ENCODE peak calls at places on chromosomes 3 and 15, in nine cellular contexts. One of them, this sample, is unnamed.

GRCh38 chr15:81280696-81281095 is 43.2 kb downstream of the STARD5 start:
- DNase-seq in fibroblast of pulmonary artery: no peak
- DNase-seq in DMS153: no peak
- DNase-seq in T-helper 9 cell: no peak
- DNase-seq in colonic mucosa: no peak
- DNase-seq in MCF 10A: peak
- DNase-seq in OCI-LY7: no peak
- DNase-seq in SW 1271: no peak
- DNase-seq in left cardiac atrium: no peak
- DNase-seq in this sample: no peak

GRCh38 chr15:99511529-99511864 is 54.3 kb upstream of the MEF2A start:
- DNase-seq in colonic mucosa: no peak
- DNase-seq in DMS153: no peak
- DNase-seq in MCF 10A: no peak
- DNase-seq in fibroblast of pulmonary artery: peak
- DNase-seq in OCI-LY7: peak
- DNase-seq in T-helper 9 cell: no peak
- DNase-seq in left cardiac atrium: no peak
- DNase-seq in SW 1271: no peak
- DNase-seq in this sample: no peak

GRCh38 chr15:25668901-25669300 is 194.2 kb downstream of the ATP10A start:
- DNase-seq in T-helper 9 cell: no peak
- DNase-seq in MCF 10A: no peak
- DNase-seq in OCI-LY7: no peak
- DNase-seq in DMS153: no peak
- DNase-seq in colonic mucosa: no peak
- DNase-seq in fibroblast of pulmonary artery: no peak
- DNase-seq in SW 1271: no peak
- DNase-seq in left cardiac atrium: no peak
- DNase-seq in this sample: no peak

GRCh38 chr15:53126144-53126543 is 336.0 kb upstream of the ONECUT1 start:
- DNase-seq in SW 1271: no peak
- DNase-seq in OCI-LY7: no peak
- DNase-seq in T-helper 9 cell: no peak
- DNase-seq in colonic mucosa: no peak
- DNase-seq in MCF 10A: no peak
- DNase-seq in fibroblast of pulmonary artery: no peak
- DNase-seq in DMS153: no peak
- DNase-seq in left cardiac atrium: no peak
- DNase-seq in this sample: no peak

GRCh38 chr3:194871864-194872668 is 186.4 kb downstream of the FAM43A start:
- DNase-seq in left cardiac atrium: no peak
- DNase-seq in SW 1271: no peak
- DNase-seq in colonic mucosa: peak
- DNase-seq in MCF 10A: peak
- DNase-seq in fibroblast of pulmonary artery: peak
- DNase-seq in T-helper 9 cell: no peak
- DNase-seq in DMS153: no peak
- DNase-seq in OCI-LY7: no peak
- DNase-seq in this sample: peak

GRCh38 chr3:150331978-150332568 is 76.0 kb upstream of the TSC22D2 start:
- DNase-seq in MCF 10A: no peak
- DNase-seq in T-helper 9 cell: no peak
- DNase-seq in SW 1271: no peak
- DNase-seq in fibroblast of pulmonary artery: no peak
- DNase-seq in OCI-LY7: no peak
- DNase-seq in left cardiac atrium: no peak
- DNase-seq in DMS153: no peak
- DNase-seq in colonic mucosa: no peak
- DNase-seq in this sample: no peak

GRCh38 chr15:59689626-59690236 is 611 bp upstream of the BNIP2 start:
- DNase-seq in fibroblast of pulmonary artery: peak
- DNase-seq in left cardiac atrium: peak
- DNase-seq in MCF 10A: peak
- DNase-seq in T-helper 9 cell: peak
- DNase-seq in DMS153: peak
- DNase-seq in SW 1271: peak
- DNase-seq in colonic mucosa: peak
- DNase-seq in OCI-LY7: peak
- DNase-seq in this sample: peak

GRCh38 chr3:9930804-9931418 is 2.7 kb upstream of the CRELD1 start:
- DNase-seq in OCI-LY7: peak
- DNase-seq in MCF 10A: no peak
- DNase-seq in colonic mucosa: no peak
- DNase-seq in T-helper 9 cell: no peak
- DNase-seq in left cardiac atrium: no peak
- DNase-seq in SW 1271: no peak
- DNase-seq in fibroblast of pulmonary artery: peak
- DNase-seq in DMS153: no peak
- DNase-seq in this sample: no peak

GRCh38 chr3:52529376-52530333 is 4.0 kb downstream of the NT5DC2 start:
- DNase-seq in SW 1271: no peak
- DNase-seq in OCI-LY7: no peak
- DNase-seq in DMS153: no peak
- DNase-seq in MCF 10A: peak
- DNase-seq in fibroblast of pulmonary artery: peak
- DNase-seq in T-helper 9 cell: no peak
- DNase-seq in left cardiac atrium: peak
- DNase-seq in colonic mucosa: no peak
- DNase-seq in this sample: no peak

GRCh38 chr3:152474585-152474984 is 205.9 kb downstream of the MBNL1 start:
- DNase-seq in MCF 10A: peak
- DNase-seq in SW 1271: peak
- DNase-seq in fibroblast of pulmonary artery: peak
- DNase-seq in colonic mucosa: no peak
- DNase-seq in left cardiac atrium: no peak
- DNase-seq in DMS153: peak
- DNase-seq in T-helper 9 cell: no peak
- DNase-seq in OCI-LY7: peak
- DNase-seq in this sample: peak

GRCh38 chr3:144677118-144677517 is 705.5 kb downstream of the DIPK2A start:
- DNase-seq in DMS153: no peak
- DNase-seq in left cardiac atrium: no peak
- DNase-seq in colonic mucosa: no peak
- DNase-seq in T-helper 9 cell: no peak
- DNase-seq in OCI-LY7: no peak
- DNase-seq in fibroblast of pulmonary artery: peak
- DNase-seq in SW 1271: no peak
- DNase-seq in MCF 10A: no peak
- DNase-seq in this sample: peak

GRCh38 chr3:154849408-154849807 is 230.7 kb upstream of the MME start:
- DNase-seq in DMS153: no peak
- DNase-seq in colonic mucosa: no peak
- DNase-seq in T-helper 9 cell: no peak
- DNase-seq in OCI-LY7: no peak
- DNase-seq in fibroblast of pulmonary artery: no peak
- DNase-seq in left cardiac atrium: no peak
- DNase-seq in MCF 10A: no peak
- DNase-seq in SW 1271: no peak
- DNase-seq in this sample: no peak

GRCh38 chr3:73235768-73236167 is 174.3 kb downstream of the EBLN2 start:
- DNase-seq in SW 1271: no peak
- DNase-seq in T-helper 9 cell: no peak
- DNase-seq in fibroblast of pulmonary artery: no peak
- DNase-seq in left cardiac atrium: no peak
- DNase-seq in colonic mucosa: no peak
- DNase-seq in DMS153: no peak
- DNase-seq in OCI-LY7: no peak
- DNase-seq in MCF 10A: no peak
- DNase-seq in this sample: no peak

GRCh38 chr3:129001817-129002572 is 891 bp downstream of the EFCC1 start:
- DNase-seq in DMS153: no peak
- DNase-seq in T-helper 9 cell: no peak
- DNase-seq in OCI-LY7: peak
- DNase-seq in left cardiac atrium: no peak
- DNase-seq in SW 1271: no peak
- DNase-seq in MCF 10A: no peak
- DNase-seq in colonic mucosa: no peak
- DNase-seq in fibroblast of pulmonary artery: no peak
- DNase-seq in this sample: no peak

GRCh38 chr3:46900007-46900292 is 22.4 kb downstream of the PTH1R start:
- DNase-seq in SW 1271: no peak
- DNase-seq in MCF 10A: no peak
- DNase-seq in T-helper 9 cell: no peak
- DNase-seq in fibroblast of pulmonary artery: no peak
- DNase-seq in colonic mucosa: no peak
- DNase-seq in OCI-LY7: no peak
- DNase-seq in DMS153: no peak
- DNase-seq in left cardiac atrium: peak
- DNase-seq in this sample: no peak

GRCh38 chr15:90644526-90644925 is 72.6 kb upstream of the BLM start:
- DNase-seq in fibroblast of pulmonary artery: no peak
- DNase-seq in MCF 10A: no peak
- DNase-seq in T-helper 9 cell: no peak
- DNase-seq in OCI-LY7: no peak
- DNase-seq in DMS153: no peak
- DNase-seq in colonic mucosa: no peak
- DNase-seq in SW 1271: no peak
- DNase-seq in left cardiac atrium: no peak
- DNase-seq in this sample: no peak

GRCh38 chr3:42855547-42856380 is 19.9 kb downstream of the CYP8B1 start:
- DNase-seq in MCF 10A: no peak
- DNase-seq in fibroblast of pulmonary artery: no peak
- DNase-seq in SW 1271: no peak
- DNase-seq in T-helper 9 cell: no peak
- DNase-seq in OCI-LY7: no peak
- DNase-seq in colonic mucosa: no peak
- DNase-seq in left cardiac atrium: no peak
- DNase-seq in DMS153: no peak
- DNase-seq in this sample: no peak

GRCh38 chr3:39385456-39386098 is 2.4 kb downstream of the SLC25A38 start:
- DNase-seq in MCF 10A: no peak
- DNase-seq in T-helper 9 cell: no peak
- DNase-seq in left cardiac atrium: no peak
- DNase-seq in colonic mucosa: no peak
- DNase-seq in OCI-LY7: no peak
- DNase-seq in SW 1271: no peak
- DNase-seq in DMS153: no peak
- DNase-seq in fibroblast of pulmonary artery: no peak
- DNase-seq in this sample: no peak

GRCh38 chr15:48177383-48177874 is 666 bp downstream of the MYEF2 start:
- DNase-seq in MCF 10A: peak
- DNase-seq in OCI-LY7: peak
- DNase-seq in fibroblast of pulmonary artery: peak
- DNase-seq in DMS153: peak
- DNase-seq in left cardiac atrium: no peak
- DNase-seq in SW 1271: no peak
- DNase-seq in T-helper 9 cell: no peak
- DNase-seq in colonic mucosa: no peak
- DNase-seq in this sample: peak

GRCh38 chr3:43348852-43349574 is 62.7 kb downstream of the SNRK start:
- DNase-seq in fibroblast of pulmonary artery: no peak
- DNase-seq in OCI-LY7: no peak
- DNase-seq in colonic mucosa: no peak
- DNase-seq in DMS153: no peak
- DNase-seq in MCF 10A: no peak
- DNase-seq in SW 1271: no peak
- DNase-seq in left cardiac atrium: no peak
- DNase-seq in T-helper 9 cell: no peak
- DNase-seq in this sample: no peak

GRCh38 chr3:39499651-39500273 is 32.3 kb downstream of the MOBP start:
- DNase-seq in left cardiac atrium: no peak
- DNase-seq in MCF 10A: no peak
- DNase-seq in colonic mucosa: no peak
- DNase-seq in fibroblast of pulmonary artery: no peak
- DNase-seq in DMS153: no peak
- DNase-seq in T-helper 9 cell: no peak
- DNase-seq in OCI-LY7: no peak
- DNase-seq in SW 1271: no peak
- DNase-seq in this sample: peak

GRCh38 chr3:19898725-19899124 is 35.3 kb downstream of the EFHB start:
- DNase-seq in colonic mucosa: no peak
- DNase-seq in fibroblast of pulmonary artery: peak
- DNase-seq in left cardiac atrium: no peak
- DNase-seq in DMS153: no peak
- DNase-seq in MCF 10A: no peak
- DNase-seq in SW 1271: no peak
- DNase-seq in T-helper 9 cell: no peak
- DNase-seq in OCI-LY7: no peak
- DNase-seq in this sample: no peak

GRCh38 chr3:101667331-101667730 is 9.6 kb downstream of the ZBTB11 start:
- DNase-seq in OCI-LY7: no peak
- DNase-seq in DMS153: no peak
- DNase-seq in T-helper 9 cell: no peak
- DNase-seq in left cardiac atrium: no peak
- DNase-seq in colonic mucosa: no peak
- DNase-seq in MCF 10A: no peak
- DNase-seq in fibroblast of pulmonary artery: no peak
- DNase-seq in SW 1271: no peak
- DNase-seq in this sample: no peak

GRCh38 chr3:46682156-46682555 is 11.3 kb downstream of the ALS2CL start:
- DNase-seq in fibroblast of pulmonary artery: no peak
- DNase-seq in MCF 10A: no peak
- DNase-seq in OCI-LY7: no peak
- DNase-seq in left cardiac atrium: no peak
- DNase-seq in DMS153: no peak
- DNase-seq in SW 1271: no peak
- DNase-seq in T-helper 9 cell: no peak
- DNase-seq in colonic mucosa: no peak
- DNase-seq in this sample: no peak

GRCh38 chr15:89743594-89743993 is 7.5 kb downstream of the MESP1 start:
- DNase-seq in fibroblast of pulmonary artery: no peak
- DNase-seq in left cardiac atrium: no peak
- DNase-seq in DMS153: no peak
- DNase-seq in SW 1271: no peak
- DNase-seq in T-helper 9 cell: no peak
- DNase-seq in MCF 10A: no peak
- DNase-seq in colonic mucosa: no peak
- DNase-seq in OCI-LY7: no peak
- DNase-seq in this sample: no peak

GRCh38 chr3:106421928-106422327 is 553.1 kb upstream of the CBLB start:
- DNase-seq in OCI-LY7: no peak
- DNase-seq in DMS153: no peak
- DNase-seq in T-helper 9 cell: no peak
- DNase-seq in SW 1271: no peak
- DNase-seq in fibroblast of pulmonary artery: peak
- DNase-seq in colonic mucosa: no peak
- DNase-seq in MCF 10A: no peak
- DNase-seq in left cardiac atrium: no peak
- DNase-seq in this sample: peak

GRCh38 chr3:153961498-153961897 is 159.7 kb upstream of the ARHGEF26 start:
- DNase-seq in DMS153: peak
- DNase-seq in fibroblast of pulmonary artery: no peak
- DNase-seq in SW 1271: no peak
- DNase-seq in colonic mucosa: no peak
- DNase-seq in left cardiac atrium: no peak
- DNase-seq in OCI-LY7: no peak
- DNase-seq in T-helper 9 cell: no peak
- DNase-seq in MCF 10A: no peak
- DNase-seq in this sample: no peak

GRCh38 chr15:60118564-60119080 is 114.5 kb downstream of the FOXB1 start:
- DNase-seq in fibroblast of pulmonary artery: no peak
- DNase-seq in DMS153: no peak
- DNase-seq in OCI-LY7: no peak
- DNase-seq in left cardiac atrium: no peak
- DNase-seq in MCF 10A: no peak
- DNase-seq in T-helper 9 cell: no peak
- DNase-seq in SW 1271: no peak
- DNase-seq in colonic mucosa: no peak
- DNase-seq in this sample: no peak

GRCh38 chr3:160003520-160004128 is 15.0 kb downstream of the IL12A start:
- DNase-seq in left cardiac atrium: peak
- DNase-seq in DMS153: no peak
- DNase-seq in fibroblast of pulmonary artery: peak
- DNase-seq in OCI-LY7: peak
- DNase-seq in SW 1271: no peak
- DNase-seq in colonic mucosa: peak
- DNase-seq in T-helper 9 cell: no peak
- DNase-seq in MCF 10A: peak
- DNase-seq in this sample: peak

GRCh38 chr3:112894258-112894657 is 47.6 kb upstream of the CD200R1L start:
- DNase-seq in colonic mucosa: no peak
- DNase-seq in OCI-LY7: no peak
- DNase-seq in DMS153: no peak
- DNase-seq in MCF 10A: peak
- DNase-seq in T-helper 9 cell: no peak
- DNase-seq in fibroblast of pulmonary artery: peak
- DNase-seq in left cardiac atrium: no peak
- DNase-seq in SW 1271: no peak
- DNase-seq in this sample: peak

GRCh38 chr3:8095724-8096123 is 405.9 kb upstream of the LMCD1 start:
- DNase-seq in left cardiac atrium: no peak
- DNase-seq in colonic mucosa: no peak
- DNase-seq in T-helper 9 cell: no peak
- DNase-seq in MCF 10A: no peak
- DNase-seq in DMS153: no peak
- DNase-seq in fibroblast of pulmonary artery: no peak
- DNase-seq in SW 1271: no peak
- DNase-seq in OCI-LY7: no peak
- DNase-seq in this sample: no peak

This sample was measured in foreskin keratinocyte.